ENCODE peak calls at places on chromosomes 3 and 15, in six cellular contexts. One of them, this sample, is unnamed.

GRCh38 chr3:8536106-8537052 is 34.8 kb downstream of the LMCD1 start:
- DNase-seq in neuronal stem cell: no peak
- DNase-seq in esophagus squamous epithelium: no peak
- DNase-seq in thyroid gland: no peak
- DNase-seq in stimulated activated CD4-positive, alpha-beta T cell treated with anti-CD3 and anti-CD28 coated beads, TNF-alpha, amount 100 ng/mL, for 48 hours: no peak
- DNase-seq in Right ventricle myocardium superior: no peak
- DNase-seq in this sample: no peak

GRCh38 chr15:59294961-59295741 is 77.5 kb downstream of the MYO1E start:
- DNase-seq in Right ventricle myocardium superior: no peak
- DNase-seq in stimulated activated CD4-positive, alpha-beta T cell treated with anti-CD3 and anti-CD28 coated beads, TNF-alpha, amount 100 ng/mL, for 48 hours: no peak
- DNase-seq in thyroid gland: peak
- DNase-seq in neuronal stem cell: no peak
- DNase-seq in esophagus squamous epithelium: no peak
- DNase-seq in this sample: no peak

GRCh38 chr15:69491051-69491505 is 38.5 kb downstream of the RPLP1 start:
- DNase-seq in neuronal stem cell: no peak
- DNase-seq in Right ventricle myocardium superior: peak
- DNase-seq in thyroid gland: peak
- DNase-seq in stimulated activated CD4-positive, alpha-beta T cell treated with anti-CD3 and anti-CD28 coated beads, TNF-alpha, amount 100 ng/mL, for 48 hours: no peak
- DNase-seq in esophagus squamous epithelium: no peak
- DNase-seq in this sample: no peak

GRCh38 chr15:85543741-85544155 is 163.3 kb downstream of the AKAP13 start:
- DNase-seq in thyroid gland: peak
- DNase-seq in neuronal stem cell: no peak
- DNase-seq in esophagus squamous epithelium: no peak
- DNase-seq in Right ventricle myocardium superior: peak
- DNase-seq in stimulated activated CD4-positive, alpha-beta T cell treated with anti-CD3 and anti-CD28 coated beads, TNF-alpha, amount 100 ng/mL, for 48 hours: no peak
- DNase-seq in this sample: peak

GRCh38 chr15:23750776-23751175 is 63.7 kb upstream of the NDN start:
- DNase-seq in Right ventricle myocardium superior: no peak
- DNase-seq in neuronal stem cell: no peak
- DNase-seq in esophagus squamous epithelium: no peak
- DNase-seq in thyroid gland: no peak
- DNase-seq in stimulated activated CD4-positive, alpha-beta T cell treated with anti-CD3 and anti-CD28 coated beads, TNF-alpha, amount 100 ng/mL, for 48 hours: no peak
- DNase-seq in this sample: no peak

GRCh38 chr3:16520636-16521579 is 7.4 kb upstream of the RFTN1 start:
- DNase-seq in neuronal stem cell: no peak
- DNase-seq in thyroid gland: no peak
- DNase-seq in Right ventricle myocardium superior: no peak
- DNase-seq in esophagus squamous epithelium: no peak
- DNase-seq in stimulated activated CD4-positive, alpha-beta T cell treated with anti-CD3 and anti-CD28 coated beads, TNF-alpha, amount 100 ng/mL, for 48 hours: no peak
- DNase-seq in this sample: no peak

GRCh38 chr15:25830844-25831443 is 32.2 kb downstream of the ATP10A start:
- DNase-seq in stimulated activated CD4-positive, alpha-beta T cell treated with anti-CD3 and anti-CD28 coated beads, TNF-alpha, amount 100 ng/mL, for 48 hours: no peak
- DNase-seq in Right ventricle myocardium superior: peak
- DNase-seq in thyroid gland: no peak
- DNase-seq in neuronal stem cell: no peak
- DNase-seq in esophagus squamous epithelium: no peak
- DNase-seq in this sample: peak

GRCh38 chr3:61594978-61595687 is 33.8 kb downstream of the PTPRG start:
- DNase-seq in stimulated activated CD4-positive, alpha-beta T cell treated with anti-CD3 and anti-CD28 coated beads, TNF-alpha, amount 100 ng/mL, for 48 hours: no peak
- DNase-seq in Right ventricle myocardium superior: no peak
- DNase-seq in esophagus squamous epithelium: no peak
- DNase-seq in thyroid gland: no peak
- DNase-seq in neuronal stem cell: no peak
- DNase-seq in this sample: no peak

GRCh38 chr15:35992791-35993190 is 446.8 kb upstream of the DPH6 start:
- DNase-seq in stimulated activated CD4-positive, alpha-beta T cell treated with anti-CD3 and anti-CD28 coated beads, TNF-alpha, amount 100 ng/mL, for 48 hours: no peak
- DNase-seq in neuronal stem cell: no peak
- DNase-seq in thyroid gland: no peak
- DNase-seq in Right ventricle myocardium superior: no peak
- DNase-seq in esophagus squamous epithelium: no peak
- DNase-seq in this sample: no peak

GRCh38 chr3:80855482-80855881 is 906.0 kb downstream of the GBE1 start:
- DNase-seq in neuronal stem cell: no peak
- DNase-seq in thyroid gland: no peak
- DNase-seq in esophagus squamous epithelium: no peak
- DNase-seq in Right ventricle myocardium superior: no peak
- DNase-seq in stimulated activated CD4-positive, alpha-beta T cell treated with anti-CD3 and anti-CD28 coated beads, TNF-alpha, amount 100 ng/mL, for 48 hours: no peak
- DNase-seq in this sample: no peak

GRCh38 chr15:67201136-67201535 is 53.3 kb downstream of the AAGAB start:
- DNase-seq in neuronal stem cell: peak
- DNase-seq in stimulated activated CD4-positive, alpha-beta T cell treated with anti-CD3 and anti-CD28 coated beads, TNF-alpha, amount 100 ng/mL, for 48 hours: no peak
- DNase-seq in Right ventricle myocardium superior: no peak
- DNase-seq in esophagus squamous epithelium: no peak
- DNase-seq in thyroid gland: no peak
- DNase-seq in this sample: no peak

GRCh38 chr15:58229297-58229768 is 91.2 kb downstream of the AQP9 start:
- DNase-seq in thyroid gland: no peak
- DNase-seq in stimulated activated CD4-positive, alpha-beta T cell treated with anti-CD3 and anti-CD28 coated beads, TNF-alpha, amount 100 ng/mL, for 48 hours: no peak
- DNase-seq in neuronal stem cell: no peak
- DNase-seq in esophagus squamous epithelium: no peak
- DNase-seq in Right ventricle myocardium superior: no peak
- DNase-seq in this sample: no peak